ENCODE peak calls at places on chromosomes 7 and 10, in ten cellular contexts. U is WTC11; C is colonic mucosa; X is M059J; P is activated CD8-positive, alpha-beta T cell treated with anti-CD3 and anti-CD28 coated beads, Interleukin-2, amount 10 ng/mL, durations not matched to agents 7 days and 5 days; Z is activated CD8-positive, alpha-beta memory T cell treated with anti-CD3 and anti-CD28 coated beads for 1 hour; S is heart left ventricle; R is psoas muscle; G is activated naive CD4-positive, alpha-beta T cell treated with Interleukin-2 at 50 U/mL for 16 hours; Y is GM13977. I is an unnamed sample.

GRCh38 chr7:99693427-99694200 is 13.8 kb upstream of the CYP3A5 start:
- DNase-seq in X (no peak), R (no peak), P (no peak), Y (no peak), G (no peak), S (no peak), C (peak), U (peak), Z (no peak), I (no peak)

GRCh38 chr7:130943336-130943901 is 209.4 kb upstream of the KLF14 start:
- DNase-seq in Z (no peak), C (no peak), R (no peak), X (peak), S (no peak), P (no peak), Y (peak), G (no peak), U (no peak), I (no peak)

GRCh38 chr10:129079705-129080104 is 387.3 kb upstream of the MGMT start:
- DNase-seq in C (peak), U (no peak), S (peak), X (no peak), Y (no peak), Z (no peak), G (no peak), P (peak), R (peak), I (peak)

GRCh38 chr10:178723-179122 is 43.5 kb downstream of the ZMYND11 start:
- DNase-seq in C (no peak), U (no peak), S (no peak), Z (no peak), P (no peak), Y (no peak), R (no peak), X (no peak), G (no peak), I (no peak)

GRCh38 chr7:954330-955238 is at the start of gene ADAP1:
- DNase-seq in G (peak), S (no peak), Y (peak), X (no peak), R (peak), P (peak), U (peak), Z (peak), C (peak), I (peak)

GRCh38 chr7:120941064-120941463 is 9.5 kb upstream of the ING3 start:
- DNase-seq in Y (no peak), U (no peak), G (no peak), R (no peak), Z (no peak), C (no peak), X (peak), P (no peak), S (no peak), I (no peak)

GRCh38 chr10:19702215-19702614 is 114.0 kb upstream of the PLXDC2 start:
- DNase-seq in C (no peak), P (no peak), Y (no peak), U (no peak), S (no peak), X (peak), G (no peak), Z (no peak), R (no peak), I (no peak)

GRCh38 chr10:100710151-100710871 is 35.1 kb upstream of the PAX2 start:
- DNase-seq in C (no peak), U (no peak), P (no peak), Z (no peak), R (no peak), X (peak), Y (no peak), G (no peak), S (no peak), I (no peak)

GRCh38 chr7:7701513-7701912 is 16.9 kb downstream of the RPA3 start:
- DNase-seq in U (no peak), R (no peak), X (no peak), P (no peak), Y (no peak), Z (no peak), C (no peak), G (no peak), S (no peak), I (no peak)

GRCh38 chr10:35910234-35910633 is 268.1 kb upstream of the FZD8 start:
- DNase-seq in C (no peak), P (no peak), R (no peak), X (peak), Y (no peak), G (no peak), S (no peak), Z (no peak), U (no peak), I (no peak)

GRCh38 chr10:47396311-47396717 is 12.2 kb upstream of the ZNF488 start:
- DNase-seq in C (peak), P (no peak), U (no peak), Z (no peak), X (peak), R (no peak), G (no peak), Y (no peak), S (no peak), I (no peak)

GRCh38 chr10:126243976-126244375 is 144.3 kb downstream of the ADAM12 start:
- DNase-seq in S (no peak), X (peak), G (no peak), C (no peak), U (no peak), Z (no peak), R (no peak), Y (no peak), P (no peak), I (no peak)

GRCh38 chr10:124708922-124709520 is 35.2 kb downstream of the FAM53B start:
- DNase-seq in P (no peak), Y (no peak), C (no peak), S (no peak), Z (no peak), G (no peak), R (no peak), X (no peak), U (no peak), I (no peak)

GRCh38 chr10:92702301-92702916 is 12.7 kb downstream of the HHEX start:
- DNase-seq in Y (no peak), G (no peak), C (no peak), Z (no peak), S (no peak), X (peak), P (no peak), R (no peak), U (no peak), I (no peak)

GRCh38 chr7:40717242-40717641 is 582.4 kb downstream of the SUGCT start:
- DNase-seq in U (peak), C (peak), G (no peak), Y (no peak), Z (no peak), X (peak), P (peak), S (peak), R (peak), I (peak)

GRCh38 chr7:151012921-151013347 is 11.4 kb downstream of the ATG9B start:
- DNase-seq in R (no peak), X (no peak), C (no peak), S (no peak), U (peak), Z (no peak), G (no peak), P (no peak), Y (no peak), I (no peak)

GRCh38 chr7:84412161-84412969 is 217.8 kb upstream of the SEMA3A start:
- DNase-seq in U (no peak), P (no peak), Y (no peak), R (no peak), S (no peak), X (peak), C (no peak), Z (no peak), G (no peak), I (no peak)

GRCh38 chr7:150453186-150453585 is 2.8 kb downstream of the GIMAP8 start:
- DNase-seq in U (no peak), Z (no peak), C (no peak), P (peak), S (no peak), R (no peak), G (no peak), X (no peak), Y (no peak), I (no peak)

GRCh38 chr10:71708301-71708703 is 11.3 kb downstream of the C10orf105 start:
- DNase-seq in S (peak), U (peak), G (peak), Y (peak), R (no peak), C (peak), P (peak), X (no peak), Z (peak), I (no peak)

GRCh38 chr10:120387326-120387725 is 69.7 kb upstream of the PLPP4 start:
- DNase-seq in P (no peak), R (no peak), S (no peak), U (no peak), Y (no peak), C (no peak), X (peak), G (no peak), Z (no peak), I (no peak)